ENCODE peak calls at places on chromosomes 1 and 21, in five cellular contexts. O, Z, I, M and N are unnamed samples.

GRCh38 chr1:60564856-60565445 is 491.4 kb upstream of the C1orf87 start:
- DNase-seq in O (no peak), Z (no peak), I (no peak), M (no peak), N (no peak)

GRCh38 chr1:48979940-48980339 is 203.2 kb upstream of the BEND5 start:
- DNase-seq in O (no peak), Z (no peak), I (no peak), M (no peak), N (no peak)

GRCh38 chr1:211829343-211830054 is 1.1 kb downstream of the LPGAT1 start:
- DNase-seq in O (no peak), Z (no peak), I (peak), M (peak), N (no peak)

GRCh38 chr1:56081151-56081550 is 498.2 kb downstream of the PLPP3 start:
- DNase-seq in O (peak), Z (no peak), I (no peak), M (no peak), N (no peak)

GRCh38 chr1:179883040-179883501 is 986 bp downstream of the TOR1AIP1 start:
- DNase-seq in O (no peak), Z (no peak), I (peak), M (no peak), N (no peak)

GRCh38 chr1:116667577-116668105 is at the start of gene IGSF3:
- DNase-seq in O (peak), Z (no peak), I (peak), M (peak), N (no peak)

GRCh38 chr1:211036701-211037494 is 97.0 kb downstream of the KCNH1 start:
- DNase-seq in O (peak), Z (peak), I (no peak), M (no peak), N (no peak)

GRCh38 chr1:19384772-19385187 is 72.7 kb downstream of the SLC66A1 start:
- DNase-seq in O (no peak), Z (no peak), I (no peak), M (no peak), N (no peak)

GRCh38 chr1:113488576-113489177 is 98.4 kb downstream of the MAGI3 start:
- DNase-seq in O (no peak), Z (no peak), I (no peak), M (peak), N (no peak)

GRCh38 chr21:38982804-38983203 is 177.1 kb downstream of the ETS2 start:
- DNase-seq in O (no peak), Z (no peak), I (no peak), M (no peak), N (no peak)

GRCh38 chr1:12615166-12615915 is 2.7 kb downstream of the DHRS3 start:
- DNase-seq in O (peak), Z (no peak), I (no peak), M (no peak), N (no peak)

GRCh38 chr1:16111771-16112557 is 38.5 kb upstream of the FAM131C start:
- DNase-seq in O (peak), Z (no peak), I (no peak), M (no peak), N (no peak)

GRCh38 chr1:223374064-223374610 is 10.2 kb upstream of the SUSD4 start:
- DNase-seq in O (no peak), Z (no peak), I (no peak), M (no peak), N (no peak)

GRCh38 chr1:12473596-12474329 is 144.2 kb downstream of the DHRS3 start:
- DNase-seq in O (peak), Z (no peak), I (no peak), M (no peak), N (no peak)

GRCh38 chr1:173122958-173123852 is 72.5 kb upstream of the TNFSF18 start:
- DNase-seq in O (peak), Z (no peak), I (peak), M (peak), N (no peak)

GRCh38 chr21:43021191-43021590 is 46.8 kb downstream of the PKNOX1 start:
- DNase-seq in O (no peak), Z (no peak), I (no peak), M (no peak), N (no peak)

DNA sequence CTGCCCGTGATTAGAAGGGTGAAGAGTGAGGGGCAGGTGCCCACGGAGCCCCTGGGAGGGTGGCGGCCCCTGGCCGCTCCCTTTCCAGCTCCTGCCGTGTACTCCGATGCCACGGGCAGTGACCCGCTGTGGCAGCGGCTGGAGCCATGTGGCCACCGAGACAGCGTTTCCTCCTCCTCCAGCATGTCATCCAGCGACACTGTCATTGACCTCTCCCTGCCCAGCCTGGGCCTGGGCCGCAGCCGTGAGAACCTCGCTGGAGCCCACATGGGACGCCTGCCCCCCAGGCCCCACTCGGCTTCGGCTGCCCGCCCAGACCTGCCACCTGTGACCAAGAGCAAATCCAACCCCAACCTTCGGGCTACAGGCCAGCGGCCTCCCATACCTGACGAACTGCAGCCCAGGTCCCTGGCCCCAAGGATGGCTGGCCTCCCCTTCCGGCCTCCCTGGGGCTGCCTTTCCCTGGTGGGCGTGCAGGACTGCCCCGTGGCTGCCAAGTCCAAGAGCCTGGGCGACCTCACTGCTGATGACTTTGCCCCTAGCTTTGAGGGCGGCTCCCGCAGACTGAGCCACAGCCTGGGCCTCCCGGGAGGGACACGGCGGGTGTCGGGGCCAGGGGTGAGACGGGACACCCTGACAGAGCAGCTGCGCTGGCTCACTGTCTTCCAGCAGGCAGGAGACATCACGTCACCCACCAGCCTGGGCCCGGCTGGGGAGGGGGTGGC is 22.0 kb downstream of the PANK4 start:
- DNase-seq in O (no peak), Z (no peak), I (no peak), M (no peak), N (no peak)
- TF ChIP-seq RAD21 in O (no peak), Z (no peak), I (no peak), M (no peak), N (no peak)

GRCh38 chr1:231372501-231372900 is 34.4 kb downstream of the SPRTN start:
- DNase-seq in O (no peak), Z (no peak), I (no peak), M (no peak), N (no peak)

GRCh38 chr1:231381729-231382128 is 40.4 kb downstream of the EGLN1 start:
- DNase-seq in O (no peak), Z (no peak), I (no peak), M (no peak), N (no peak)

GRCh38 chr1:231376101-231376500 is 38.0 kb downstream of the SPRTN start:
- DNase-seq in O (peak), Z (no peak), I (no peak), M (no peak), N (no peak)

GRCh38 chr1:231374394-231374793 is 36.3 kb downstream of the SPRTN start:
- DNase-seq in O (no peak), Z (no peak), I (no peak), M (no peak), N (no peak)

GRCh38 chr1:231376875-231377549 is 38.9 kb downstream of the SPRTN start:
- DNase-seq in O (no peak), Z (no peak), I (no peak), M (no peak), N (no peak)
- TF ChIP-seq RAD21 in O (no peak), Z (no peak), I (no peak), M (no peak), N (no peak)

GRCh38 chr1:39575191-39576015 is 1.2 kb downstream of the PABPC4 start:
- DNase-seq in O (peak), Z (no peak), I (peak), M (no peak), N (no peak)

GRCh38 chr1:39573736-39574624 is 2.6 kb downstream of the PABPC4 start:
- DNase-seq in O (peak), Z (no peak), I (peak), M (no peak), N (no peak)

GRCh38 chr1:39573097-39573465 is 3.5 kb downstream of the PABPC4 start:
- DNase-seq in O (no peak), Z (no peak), I (no peak), M (no peak), N (no peak)

GRCh38 chr1:39574646-39575045 is 1.9 kb downstream of the PABPC4 start:
- DNase-seq in O (peak), Z (no peak), I (no peak), M (no peak), N (no peak)

DNA sequence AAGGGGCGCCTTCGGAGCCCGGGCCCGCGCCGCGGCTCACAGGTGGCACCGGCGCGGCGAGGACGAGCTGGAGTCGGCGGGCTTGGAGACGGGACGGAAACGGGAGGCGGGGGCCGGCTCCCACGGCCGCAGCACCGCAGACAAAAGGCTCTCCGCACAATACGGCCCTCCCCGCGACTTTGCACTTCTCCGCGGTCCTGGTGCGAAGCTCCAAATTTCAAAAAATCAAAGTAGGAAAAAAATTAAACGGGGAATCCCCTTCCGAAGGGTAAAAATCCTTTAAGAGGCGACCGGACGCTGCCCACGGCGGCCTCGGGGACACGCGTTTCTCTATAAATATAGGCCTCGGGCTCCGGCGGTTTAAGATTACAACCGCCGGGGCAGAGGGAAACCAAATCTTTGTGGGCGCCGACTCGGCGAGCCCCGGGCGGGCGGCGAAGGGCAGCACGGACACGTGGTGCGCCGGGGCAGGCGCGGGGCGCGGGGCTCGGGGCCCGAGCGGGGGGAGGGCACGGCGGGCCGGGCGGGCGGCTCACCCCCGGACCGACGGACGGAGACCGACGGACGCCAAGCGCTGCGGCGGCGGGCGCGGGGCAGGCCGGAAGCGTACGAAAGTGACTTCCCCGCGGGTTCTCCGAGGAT is 453 bp downstream of the PABPC4 start:
- DNase-seq in O (no peak), Z (no peak), I (peak), M (no peak), N (no peak)
- TF ChIP-seq RAD21 in O (no peak), Z (no peak), I (no peak), M (no peak), N (no peak)

GRCh38 chr1:208101661-208102431 is 142.3 kb downstream of the PLXNA2 start:
- DNase-seq in O (peak), Z (no peak), I (no peak), M (no peak), N (no peak)
- TF ChIP-seq RAD21 in O (no peak), Z (no peak), I (no peak), M (no peak), N (no peak)